ENCODE peak calls at places on chromosomes 16 and 17, in six cellular contexts. V, S, R, F, U and E are unnamed samples.
A peak's percentile ranks its signal among the peaks of the same experiment; 100 is the strongest.

GRCh38 chr16:54123766-54124165 is 162.8 kb downstream of the IRX3 start:
- DNase-seq in V (no peak), S (no peak), R (no peak), F (no peak), U (no peak), E (no peak)

GRCh38 chr17:45284176-45285140 is 22.6 kb upstream of the SPATA32 start:
- DNase-seq in V (no peak), S (no peak), R (peak; percentile 35), F (no peak), U (no peak), E (no peak)

GRCh38 chr17:6818938-6819337 is 12.6 kb downstream of the TEKT1 start:
- DNase-seq in V (no peak), S (no peak), R (no peak), F (no peak), U (no peak), E (no peak)

GRCh38 chr16:47460301-47460754 is 535 bp downstream of the ITFG1 start:
- DNase-seq in V (no peak), S (no peak), R (no peak), F (no peak), U (no peak), E (no peak)

GRCh38 chr16:89217138-89217387 is 440 bp upstream of the ZNF778 start:
- DNase-seq in V (no peak), S (no peak), R (no peak), F (no peak), U (no peak), E (no peak)

GRCh38 chr16:361341-361871 is 8.9 kb upstream of the AXIN1 start:
- DNase-seq in V (no peak), S (no peak), R (no peak), F (no peak), U (no peak), E (no peak)

GRCh38 chr17:19746517-19746916 is 1.6 kb downstream of the ALDH3A1 start:
- DNase-seq in V (no peak), S (no peak), R (no peak), F (no peak), U (no peak), E (no peak)

GRCh38 chr17:67994827-67995567 is 1.3 kb downstream of the C17orf58 start:
- DNase-seq in V (peak; percentile 81), S (no peak), R (no peak), F (no peak), U (no peak), E (no peak)

GRCh38 chr17:40218740-40219072 is 398 bp upstream of the WIPF2 start:
- DNase-seq in V (peak; percentile 52), S (peak; percentile 47), R (peak; percentile 48), F (peak; percentile 54), U (peak; percentile 47), E (peak; percentile 53)

GRCh38 chr16:68893710-68894705 is 50.7 kb downstream of the TANGO6 start:
- DNase-seq in V (no peak), S (peak; percentile 93), R (no peak), F (no peak), U (no peak), E (peak; percentile 9)

GRCh38 chr17:58329035-58329807 is 626 bp upstream of the TSPOAP1 start:
- DNase-seq in V (no peak), S (peak; percentile 25), R (peak; percentile 72), F (peak; percentile 35), U (no peak), E (no peak)

GRCh38 chr17:60720763-60721531 is 43.3 kb downstream of the BCAS3 start:
- DNase-seq in V (peak; percentile 51), S (peak; percentile 74), R (no peak), F (peak; percentile 19), U (peak; percentile 60), E (peak; percentile 61)

GRCh38 chr17:4375039-4375748 is 8.7 kb upstream of the UBE2G1 start:
- DNase-seq in V (no peak), S (no peak), R (no peak), F (no peak), U (no peak), E (no peak)

GRCh38 chr17:39057807-39058206 is 90.6 kb upstream of the FBXO47 start:
- DNase-seq in V (no peak), S (no peak), R (no peak), F (no peak), U (no peak), E (no peak)

GRCh38 chr17:69551212-69552010 is 136.9 kb downstream of the MAP2K6 start:
- DNase-seq in V (no peak), S (no peak), R (no peak), F (no peak), U (no peak), E (no peak)

GRCh38 chr16:27429981-27430441 is 28.0 kb downstream of the IL21R start:
- DNase-seq in V (no peak), S (no peak), R (no peak), F (peak; percentile 4), U (no peak), E (no peak)

GRCh38 chr16:57938936-57939871 is 31.7 kb downstream of the CNGB1 start:
- DNase-seq in V (peak; percentile 76), S (no peak), R (no peak), F (no peak), U (peak; percentile 13), E (no peak)
- TF ChIP-seq CTCF in V (peak; percentile 19), S (peak; percentile 36), R (no peak), F (no peak), U (peak; percentile 55), E (no peak)

DNA sequence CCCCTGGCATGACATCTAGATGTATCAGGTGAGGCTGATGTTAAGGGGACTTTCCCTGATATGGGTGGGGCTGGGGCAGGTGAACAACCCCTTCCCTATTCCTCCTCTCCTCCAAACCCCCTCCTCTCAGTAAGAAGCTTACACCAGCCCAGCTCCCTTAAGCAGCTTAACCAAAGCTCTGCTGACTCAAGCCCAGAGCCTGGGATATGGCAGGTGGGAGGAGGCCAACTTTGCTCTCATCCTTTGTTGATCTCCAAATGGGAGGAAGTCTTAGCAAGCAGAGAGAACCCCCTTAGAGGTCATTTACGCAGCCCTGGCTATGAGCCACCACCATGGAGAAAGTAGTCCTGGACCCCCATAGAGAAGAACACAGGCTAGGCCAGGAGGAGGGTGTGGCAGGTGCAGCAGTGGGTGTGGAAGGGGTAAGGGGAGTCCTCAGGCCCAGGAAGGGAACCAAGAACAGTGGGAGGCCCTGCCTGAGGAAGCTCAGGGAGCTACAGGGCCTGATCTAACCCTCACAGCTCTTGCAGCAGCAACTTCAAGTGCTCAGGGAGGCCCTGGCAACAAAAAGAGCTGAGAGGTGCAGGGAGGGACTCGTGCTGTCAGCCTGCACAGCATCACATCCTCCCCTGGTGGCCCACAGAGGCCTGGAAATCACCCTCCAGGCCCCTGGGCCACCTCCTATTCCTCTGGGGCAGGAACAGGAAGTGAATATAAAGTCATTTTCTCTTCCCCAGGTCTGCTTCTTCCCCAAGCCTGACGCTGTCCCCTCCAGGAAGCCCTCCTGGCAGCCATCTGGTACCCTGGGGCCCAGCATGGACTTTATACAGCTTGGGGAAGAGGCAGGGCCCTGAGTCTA is 2.9 kb downstream of the UNC119 start:
- DNase-seq in V (no peak), S (no peak), R (peak; percentile 25), F (no peak), U (no peak), E (no peak)
- TF ChIP-seq CTCF in V (no peak), S (no peak), R (no peak), F (no peak), U (no peak), E (no peak)

DNA sequence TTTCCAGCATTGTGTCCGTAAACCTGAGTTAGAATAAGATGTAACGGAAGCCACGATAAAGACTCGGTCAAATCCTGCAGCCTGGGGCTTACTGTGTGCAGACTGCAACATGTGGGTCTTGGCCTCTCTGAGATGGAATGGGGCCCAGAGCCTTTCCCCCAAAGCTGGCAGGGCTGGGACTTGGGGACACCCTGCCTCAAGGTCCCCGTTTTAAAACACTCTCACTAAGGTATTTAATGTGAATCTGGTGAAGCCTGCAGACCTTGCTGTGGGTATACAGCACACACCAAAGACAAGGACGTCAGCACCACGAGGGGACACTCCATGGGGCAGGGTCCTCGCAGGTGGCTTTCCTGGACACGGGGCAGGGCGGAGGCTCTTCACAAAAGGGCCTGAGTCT is 2.1 kb downstream of the NDUFAF8 start:
- DNase-seq in V (no peak), S (no peak), R (no peak), F (no peak), U (no peak), E (no peak)
- TF ChIP-seq CTCF in V (no peak), S (no peak), R (no peak), F (no peak), U (no peak), E (no peak)

GRCh38 chr17:7842380-7842949 is 8.4 kb downstream of the KDM6B start:
- DNase-seq in V (no peak), S (no peak), R (peak; percentile 74), F (no peak), U (no peak), E (no peak)

GRCh38 chr17:7842950-7843535 is 9.0 kb downstream of the KDM6B start:
- DNase-seq in V (no peak), S (peak; percentile 44), R (no peak), F (peak; percentile 46), U (no peak), E (no peak)

GRCh38 chr17:7840875-7841274 is 6.9 kb downstream of the KDM6B start:
- DNase-seq in V (no peak), S (no peak), R (no peak), F (no peak), U (no peak), E (no peak)

GRCh38 chr17:7841309-7841621 is 7.2 kb downstream of the KDM6B start:
- DNase-seq in V (no peak), S (peak; percentile 52), R (no peak), F (peak; percentile 58), U (no peak), E (no peak)

GRCh38 chr17:7841622-7842379 is 7.8 kb downstream of the KDM6B start:
- DNase-seq in V (no peak), S (peak; percentile 99), R (peak; percentile 88), F (peak; percentile 99), U (peak; percentile 79), E (peak; percentile 95)
- TF ChIP-seq CTCF in V (peak; percentile 11), S (no peak), R (peak; percentile 26), F (no peak), U (no peak), E (peak; percentile 19)

GRCh38 chr16:50553182-50553710 is 5.0 kb downstream of the NKD1 start:
- DNase-seq in V (no peak), S (no peak), R (no peak), F (no peak), U (no peak), E (no peak)

GRCh38 chr16:50550035-50550434 is 1.8 kb downstream of the NKD1 start:
- DNase-seq in V (no peak), S (no peak), R (peak; percentile 9), F (no peak), U (no peak), E (no peak)

GRCh38 chr16:50552476-50553101 is 4.4 kb downstream of the NKD1 start:
- DNase-seq in V (no peak), S (no peak), R (no peak), F (no peak), U (no peak), E (no peak)

GRCh38 chr16:50549561-50549915 is 1.3 kb downstream of the NKD1 start:
- DNase-seq in V (no peak), S (no peak), R (no peak), F (no peak), U (no peak), E (no peak)

GRCh38 chr16:50551243-50551642 is 3.0 kb downstream of the NKD1 start:
- DNase-seq in V (no peak), S (no peak), R (no peak), F (no peak), U (no peak), E (no peak)
- TF ChIP-seq CTCF in V (no peak), S (no peak), R (no peak), F (no peak), U (no peak), E (no peak)